ENCODE peak calls at places on chromosomes 1 and 21, in nine cellular contexts. S, K, F, V, U, T, H, Y and O are unnamed samples.

GRCh38 chr1:6028042-6028895 is 17.4 kb upstream of the KCNAB2 start:
- DNase-seq in S (peak), K (no peak), F (no peak), V (no peak), U (no peak), T (peak), H (peak), Y (no peak), O (no peak)

GRCh38 chr1:233114159-233114558 is 163.7 kb downstream of the NTPCR start:
- DNase-seq in S (no peak), K (no peak), F (no peak), V (no peak), U (no peak), T (no peak), H (no peak), Y (no peak), O (no peak)

GRCh38 chr21:42646076-42646825 is 7.2 kb upstream of the PDE9A start:
- DNase-seq in S (peak), K (no peak), F (no peak), V (no peak), U (no peak), T (no peak), H (no peak), Y (no peak), O (no peak)

GRCh38 chr1:231729541-231729940 is 103.0 kb downstream of the DISC1 start:
- DNase-seq in S (no peak), K (no peak), F (no peak), V (no peak), U (no peak), T (no peak), H (no peak), Y (no peak), O (no peak)

GRCh38 chr1:109083495-109083894 is 7.1 kb upstream of the TMEM167B start:
- DNase-seq in S (no peak), K (no peak), F (no peak), V (no peak), U (no peak), T (no peak), H (no peak), Y (no peak), O (no peak)

GRCh38 chr1:224730950-224731349 is 114.8 kb downstream of the CNIH3 start:
- DNase-seq in S (no peak), K (no peak), F (no peak), V (no peak), U (no peak), T (no peak), H (no peak), Y (no peak), O (no peak)

GRCh38 chr1:228982637-228983036 is 247.4 kb downstream of the RHOU start:
- DNase-seq in S (no peak), K (no peak), F (no peak), V (no peak), U (no peak), T (no peak), H (no peak), Y (no peak), O (no peak)

GRCh38 chr1:26701266-26701994 is 5.6 kb downstream of the ARID1A start:
- DNase-seq in S (no peak), K (no peak), F (no peak), V (no peak), U (no peak), T (no peak), H (no peak), Y (no peak), O (no peak)

GRCh38 chr1:7262611-7263010 is 477.4 kb downstream of the CAMTA1 start:
- DNase-seq in S (no peak), K (peak), F (peak), V (no peak), U (no peak), T (no peak), H (no peak), Y (peak), O (no peak)

GRCh38 chr1:44326821-44327465 is 28.1 kb downstream of the ERI3 start:
- DNase-seq in S (no peak), K (peak), F (peak), V (no peak), U (no peak), T (no peak), H (no peak), Y (no peak), O (no peak)

GRCh38 chr1:81299892-81300291 is 500.8 kb upstream of the ADGRL2 start:
- DNase-seq in S (no peak), K (no peak), F (no peak), V (no peak), U (no peak), T (no peak), H (no peak), Y (no peak), O (no peak)

GRCh38 chr1:219324629-219325367 is 151.1 kb downstream of the LYPLAL1 start:
- DNase-seq in S (no peak), K (no peak), F (no peak), V (no peak), U (peak), T (no peak), H (no peak), Y (no peak), O (no peak)

GRCh38 chr1:221449801-221450470 is 292.0 kb downstream of the DUSP10 start:
- DNase-seq in S (no peak), K (no peak), F (no peak), V (no peak), U (no peak), T (no peak), H (no peak), Y (no peak), O (no peak)

GRCh38 chr1:81758213-81758612 is 42.5 kb upstream of the ADGRL2 start:
- DNase-seq in S (no peak), K (no peak), F (no peak), V (no peak), U (no peak), T (no peak), H (no peak), Y (no peak), O (no peak)

GRCh38 chr1:109980324-109981127 is 4.0 kb upstream of the AHCYL1 start:
- DNase-seq in S (no peak), K (no peak), F (peak), V (no peak), U (no peak), T (no peak), H (no peak), Y (no peak), O (no peak)

GRCh38 chr21:45139473-45139872 is 65.1 kb downstream of the ADARB1 start:
- DNase-seq in S (no peak), K (no peak), F (no peak), V (no peak), U (no peak), T (no peak), H (no peak), Y (no peak), O (no peak)

GRCh38 chr1:154420172-154420571 is 15.0 kb downstream of the IL6R start:
- DNase-seq in S (peak), K (no peak), F (no peak), V (no peak), U (no peak), T (no peak), H (peak), Y (no peak), O (peak)

GRCh38 chr1:28297826-28298225 is 31.0 kb upstream of the MED18 start:
- DNase-seq in S (no peak), K (no peak), F (no peak), V (no peak), U (no peak), T (no peak), H (no peak), Y (no peak), O (peak)

GRCh38 chr1:154896811-154897286 is 26.8 kb upstream of the KCNN3 start:
- DNase-seq in S (no peak), K (no peak), F (no peak), V (no peak), U (no peak), T (no peak), H (no peak), Y (no peak), O (no peak)

GRCh38 chr1:1304331-1305299 is 3.1 kb downstream of the ACAP3 start:
- DNase-seq in S (peak), K (peak), F (peak), V (peak), U (no peak), T (no peak), H (no peak), Y (peak), O (no peak)

GRCh38 chr1:48471603-48472576 is at the start of gene SPATA6:
- DNase-seq in S (peak), K (peak), F (peak), V (peak), U (peak), T (peak), H (peak), Y (peak), O (peak)

GRCh38 chr1:67824771-67825170 is 8.5 kb downstream of the GNG12 start:
- DNase-seq in S (no peak), K (peak), F (peak), V (no peak), U (no peak), T (no peak), H (no peak), Y (peak), O (no peak)

GRCh38 chr1:94481473-94481933 is 60.1 kb downstream of the F3 start:
- DNase-seq in S (no peak), K (peak), F (peak), V (peak), U (no peak), T (no peak), H (peak), Y (peak), O (peak)

GRCh38 chr1:218284377-218284916 is 646 bp upstream of the RRP15 start:
- DNase-seq in S (peak), K (no peak), F (peak), V (peak), U (no peak), T (no peak), H (no peak), Y (peak), O (no peak)

GRCh38 chr1:16907870-16908758 is 12.3 kb downstream of the RNU1-2 start:
- DNase-seq in S (no peak), K (no peak), F (no peak), V (no peak), U (no peak), T (no peak), H (no peak), Y (no peak), O (no peak)

GRCh38 chr21:36835383-36835795 is 131.1 kb downstream of the HLCS start:
- DNase-seq in S (no peak), K (no peak), F (no peak), V (no peak), U (no peak), T (no peak), H (no peak), Y (no peak), O (no peak)

GRCh38 chr1:173148971-173149370 is 58.2 kb downstream of the TNFSF4 start:
- DNase-seq in S (no peak), K (no peak), F (no peak), V (no peak), U (no peak), T (no peak), H (no peak), Y (no peak), O (no peak)